ENCODE peak calls at places on chromosomes 4 and X, in nine cellular contexts. E is nucleus accumbens; J is esophagus muscularis mucosa; F is dermis microvascular lymphatic vessel endothelial cell; M is posterior vena cava; A is naive B cell; L is fibroblast of lung; W is stimulated activated CD4-positive, alpha-beta T cell treated with anti-CD3 and anti-CD28 coated beads, Interleukin-15, amount 100 ng/mL, for 24 hours; Z is NCI-H345. T is an unnamed sample.

GRCh38 chr4:161438096-161438495 is 725.7 kb downstream of the FSTL5 start:
- DNase-seq in J (no peak), L (no peak), Z (no peak), A (no peak), E (no peak), W (no peak), F (no peak), M (no peak), T (no peak)

GRCh38 chr4:12729384-12729783 is 754.8 kb downstream of the RAB28 start:
- DNase-seq in M (no peak), W (no peak), L (peak), Z (peak), A (no peak), J (no peak), E (no peak), F (peak), T (no peak)

GRCh38 chr4:139853309-139853708 is 187.7 kb downstream of the MGST2 start:
- DNase-seq in Z (peak), W (no peak), L (no peak), E (no peak), J (no peak), A (no peak), F (no peak), M (no peak), T (no peak)

GRCh38 chr4:8861576-8862279 is 9.9 kb downstream of the HMX1 start:
- DNase-seq in E (no peak), L (no peak), W (no peak), F (no peak), M (no peak), Z (no peak), A (no peak), J (no peak), T (no peak)

GRCh38 chr4:129929052-129929451 is 833.1 kb downstream of the C4orf33 start:
- DNase-seq in L (no peak), F (no peak), W (no peak), Z (no peak), M (no peak), J (no peak), A (no peak), E (no peak), T (no peak)

GRCh38 chr4:70336043-70336442 is 1.3 kb downstream of the CABS1 start:
- DNase-seq in E (no peak), Z (no peak), J (no peak), L (no peak), M (no peak), F (no peak), A (no peak), W (no peak), T (no peak)

GRCh38 chr4:54382623-54383022 is 153.5 kb downstream of the PDGFRA start:
- DNase-seq in A (no peak), M (no peak), F (no peak), L (no peak), W (no peak), E (no peak), Z (no peak), J (no peak), T (no peak)

GRCh38 chrX:97070346-97070745 is 186.6 kb downstream of the RPA4 start:
- DNase-seq in M (no peak), J (no peak), E (no peak), A (no peak), F (no peak), W (no peak), L (peak), Z (no peak), T (no peak)

GRCh38 chr4:186920486-186920885 is 196.8 kb upstream of the FAT1 start:
- DNase-seq in J (no peak), Z (no peak), E (no peak), L (peak), F (peak), W (no peak), M (no peak), A (no peak), T (no peak)

GRCh38 chrX:118520858-118521206 is 25.2 kb downstream of the DOCK11 start:
- DNase-seq in M (no peak), J (no peak), Z (no peak), A (no peak), W (no peak), F (no peak), L (peak), E (no peak), T (no peak)

GRCh38 chr4:36399762-36400353 is 118.4 kb downstream of the DTHD1 start:
- DNase-seq in L (peak), E (no peak), F (no peak), A (peak), M (no peak), W (peak), J (no peak), Z (no peak), T (no peak)

GRCh38 chr4:173680278-173680677 is 150.2 kb upstream of the HAND2 start:
- DNase-seq in W (no peak), J (no peak), M (no peak), E (no peak), F (no peak), Z (no peak), A (no peak), L (no peak), T (no peak)

GRCh38 chrX:29641461-29641860 is 573.9 kb upstream of the MAGEB2 start:
- DNase-seq in A (no peak), W (no peak), M (no peak), Z (no peak), F (no peak), L (no peak), J (no peak), E (no peak), T (no peak)

GRCh38 chrX:24423960-24424359 is 41.1 kb upstream of the PDK3 start:
- DNase-seq in L (peak), Z (peak), J (no peak), E (no peak), M (no peak), F (no peak), A (no peak), W (no peak), T (no peak)

GRCh38 chr4:155742310-155743015 is 16.4 kb upstream of the GUCY1B1 start:
- DNase-seq in A (no peak), W (no peak), E (no peak), J (no peak), L (no peak), F (no peak), Z (no peak), M (no peak), T (no peak)

GRCh38 chrX:16005899-16006298 is 117.5 kb upstream of the GRPR start:
- DNase-seq in W (no peak), J (no peak), L (no peak), M (no peak), E (no peak), F (no peak), Z (no peak), A (no peak), T (no peak)

GRCh38 chr4:22988526-22988925 is 295.8 kb downstream of the GBA3 start:
- DNase-seq in E (no peak), W (no peak), M (no peak), J (no peak), F (no peak), A (no peak), Z (no peak), L (peak), T (no peak)

GRCh38 chrX:7941390-7942042 is 14.3 kb upstream of the PNPLA4 start:
- DNase-seq in M (no peak), A (no peak), W (no peak), J (no peak), E (no peak), L (peak), Z (peak), F (peak), T (no peak)

GRCh38 chr4:30716671-30717207 is 3.4 kb upstream of the PCDH7 start:
- DNase-seq in A (no peak), M (no peak), W (peak), J (no peak), Z (peak), L (peak), F (peak), E (no peak), T (no peak)

GRCh38 chr4:138751290-138751689 is 264.3 kb upstream of the NOCT start:
- DNase-seq in J (no peak), A (no peak), W (no peak), F (no peak), Z (no peak), E (no peak), M (no peak), L (no peak), T (no peak)

GRCh38 chr4:111991797-111992196 is 153.5 kb upstream of the FAM241A start:
- DNase-seq in W (no peak), J (no peak), M (no peak), L (peak), Z (no peak), F (peak), E (no peak), A (no peak), T (no peak)

GRCh38 chr4:72896515-72896914 is 173.0 kb downstream of the COX18 start:
- DNase-seq in F (no peak), A (no peak), E (no peak), Z (no peak), J (no peak), M (no peak), L (peak), W (no peak), T (no peak)

T was measured in cerebellar nuclear complex.